ENCODE peak calls at places on chromosome 12, in nine cellular contexts. I is lung, W is heart left ventricle, M is pancreas, K is heart right ventricle, L is right lobe of liver, A is uterus, J is transverse colon, R is psoas muscle. U is an unnamed sample.
A peak's percentile ranks its signal among the peaks of the same experiment; 100 is the strongest.

GRCh38 chr12:68403296-68403695 is 71.1 kb upstream of the MDM1 start:
- DNase-seq in I (no peak), W (no peak), M (no peak), K (no peak), L (no peak), A (no peak), J (no peak), R (no peak), U (no peak)

GRCh38 chr12:53299101-53299453 is 418 bp upstream of the MYG1 start:
- DNase-seq in I (peak; percentile 35), W (no peak), M (no peak), K (no peak), L (no peak), A (no peak), J (no peak), R (no peak), U (peak; percentile 50)

GRCh38 chr12:533718-534117 is 74.0 kb downstream of the B4GALNT3 start:
- DNase-seq in I (no peak), W (no peak), M (no peak), K (no peak), L (no peak), A (no peak), J (no peak), R (no peak), U (no peak)

GRCh38 chr12:62123721-62124203 is 136.4 kb upstream of the USP15 start:
- DNase-seq in I (no peak), W (no peak), M (no peak), K (no peak), L (no peak), A (no peak), J (peak; percentile 15), R (no peak), U (peak; percentile 36)

GRCh38 chr12:24111101-24111500 is 161.6 kb upstream of the SOX5 start:
- DNase-seq in I (no peak), W (no peak), M (no peak), K (no peak), L (no peak), A (no peak), J (no peak), R (no peak), U (no peak)

GRCh38 chr12:113133036-113133435 is 2.5 kb downstream of the RASAL1 start:
- DNase-seq in I (no peak), W (no peak), M (no peak), K (no peak), L (no peak), A (no peak), J (no peak), R (no peak), U (no peak)

GRCh38 chr12:118357327-118358007 is 15.2 kb downstream of the TAOK3 start:
- DNase-seq in I (peak; percentile 46), W (no peak), M (no peak), K (no peak), L (no peak), A (peak; percentile 37), J (peak; percentile 52), R (no peak), U (no peak)

GRCh38 chr12:113142173-113142885 is 6.8 kb upstream of the RASAL1 start:
- DNase-seq in I (no peak), W (peak; percentile 63), M (no peak), K (peak; percentile 38), L (peak; percentile 52), A (no peak), J (peak; percentile 77), R (no peak), U (no peak)

GRCh38 chr12:116880817-116881324 is 370 bp downstream of the HRK start:
- DNase-seq in I (no peak), W (peak; percentile 55), M (peak; percentile 82), K (peak; percentile 28), L (no peak), A (no peak), J (peak; percentile 24), R (no peak), U (peak; percentile 54)

GRCh38 chr12:124542021-124542941 is 25.1 kb downstream of the NCOR2 start:
- DNase-seq in I (no peak), W (no peak), M (no peak), K (no peak), L (no peak), A (no peak), J (no peak), R (no peak), U (no peak)

GRCh38 chr12:5965950-5966383 is 20.9 kb upstream of the ANO2 start:
- DNase-seq in I (no peak), W (peak; percentile 51), M (peak; percentile 80), K (peak; percentile 44), L (peak; percentile 65), A (no peak), J (peak; percentile 40), R (no peak), U (no peak)

GRCh38 chr12:47997321-47997720 is 7.0 kb downstream of the COL2A1 start:
- DNase-seq in I (no peak), W (no peak), M (no peak), K (no peak), L (peak; percentile 74), A (no peak), J (no peak), R (no peak), U (no peak)

GRCh38 chr12:47999816-48000215 is 4.5 kb downstream of the COL2A1 start:
- DNase-seq in I (no peak), W (no peak), M (no peak), K (no peak), L (no peak), A (no peak), J (no peak), R (no peak), U (no peak)

GRCh38 chr12:47992776-47993175 is 11.5 kb downstream of the COL2A1 start:
- DNase-seq in I (no peak), W (no peak), M (no peak), K (no peak), L (no peak), A (no peak), J (no peak), R (no peak), U (no peak)

GRCh38 chr12:47993491-47993890 is 10.8 kb downstream of the COL2A1 start:
- DNase-seq in I (no peak), W (no peak), M (no peak), K (no peak), L (no peak), A (no peak), J (no peak), R (no peak), U (no peak)

DNA sequence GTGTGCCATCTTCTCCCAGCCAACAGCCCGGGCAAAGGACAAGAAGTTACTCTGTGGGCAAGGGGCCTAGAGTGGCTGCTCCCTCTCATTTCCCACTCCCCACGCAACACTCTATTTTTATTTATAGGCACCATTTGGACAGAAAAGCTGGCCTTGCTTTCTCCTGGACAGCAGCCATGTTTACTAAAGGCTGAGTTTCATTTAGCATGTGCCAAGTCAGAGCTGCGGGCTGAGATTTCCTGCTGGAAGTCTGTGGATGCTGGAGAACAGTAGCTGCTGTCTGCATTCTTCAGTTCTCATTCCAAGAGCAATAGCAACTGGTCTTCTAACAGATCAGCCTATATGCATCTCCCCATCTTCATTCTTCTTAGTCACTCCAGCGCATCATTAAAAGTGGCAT is 8.3 kb downstream of the COL2A1 start:
- DNase-seq in I (no peak), W (no peak), M (no peak), K (no peak), L (peak; percentile 54), A (no peak), J (no peak), R (no peak), U (no peak)
- H3K27me3 ChIP-seq in I (no peaks in the 10 kb centered on the region), W (peaks cover 4% of the 10 kb centered on the region), M (no peaks in the 10 kb centered on the region), K (peaks cover 23% of the 10 kb centered on the region), L (no peaks in the 10 kb centered on the region), A (no peaks in the 10 kb centered on the region), J (peaks cover 41% of the 10 kb centered on the region), R (no peaks in the 10 kb centered on the region), U (no peaks in the 10 kb centered on the region)

GRCh38 chr12:31985832-31986231 is 26.6 kb downstream of the RESF1 start:
- DNase-seq in I (no peak), W (no peak), M (no peak), K (no peak), L (no peak), A (no peak), J (no peak), R (no peak), U (no peak)
- H3K9me3 ChIP-seq in I (no peaks in the 10 kb centered on the region), W (no peaks in the 10 kb centered on the region), M (no peaks in the 10 kb centered on the region), K (peaks cover 22% of the 10 kb centered on the region), L (no peaks in the 10 kb centered on the region), A (no peaks in the 10 kb centered on the region), J (peaks cover 10% of the 10 kb centered on the region), R (no peaks in the 10 kb centered on the region), U (peaks cover 72% of the 10 kb centered on the region)

DNA sequence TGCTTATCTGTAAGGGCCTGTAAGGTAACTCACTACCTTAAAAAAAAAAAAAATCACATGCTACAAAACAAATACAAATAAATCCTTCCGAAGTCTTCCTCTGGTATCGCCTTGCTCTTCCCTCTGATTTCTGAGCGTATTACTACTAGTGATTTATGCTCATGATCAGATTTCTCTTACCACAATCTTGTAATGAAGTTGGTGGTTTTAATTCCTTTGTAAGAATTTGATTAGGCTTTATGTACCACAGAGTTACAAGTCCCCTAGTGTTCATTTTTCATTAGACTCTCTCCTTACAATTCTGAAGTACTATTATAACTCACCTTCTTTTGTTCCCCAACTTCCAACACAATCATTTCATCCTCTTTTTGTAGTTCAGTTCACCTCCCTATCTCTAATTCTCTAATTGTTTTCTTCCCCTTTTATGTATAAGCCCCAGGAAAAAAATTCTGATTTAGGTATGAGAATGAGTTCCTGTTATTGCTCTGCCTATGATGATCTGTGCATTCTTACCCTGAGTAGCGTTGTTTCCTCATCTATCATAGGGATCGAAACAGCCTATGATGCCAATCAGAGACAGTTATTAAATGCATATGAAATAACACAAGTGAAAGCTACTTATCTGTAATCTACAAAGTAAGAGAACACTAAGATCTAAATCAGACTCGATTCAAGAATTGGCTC is 81.5 kb downstream of the EPS8 start:
- DNase-seq in I (no peak), W (no peak), M (no peak), K (no peak), L (no peak), A (no peak), J (no peak), R (no peak), U (no peak)
- H3K4me1 ChIP-seq in I (no peaks in the 10 kb centered on the region), W (peaks cover 52% of the 10 kb centered on the region), M (peaks cover 25% of the 10 kb centered on the region), K (no peaks in the 10 kb centered on the region), L (peaks cover 54% of the 10 kb centered on the region), A (peaks cover 3% of the 10 kb centered on the region), J (peaks cover 10% of the 10 kb centered on the region), R (no peaks in the 10 kb centered on the region), U (peaks cover 13% of the 10 kb centered on the region)

GRCh38 chr12:3727354-3727753 is 25.6 kb downstream of the CRACR2A start:
- DNase-seq in I (no peak), W (no peak), M (no peak), K (no peak), L (no peak), A (no peak), J (no peak), R (no peak), U (no peak)

GRCh38 chr12:3727877-3728632 is 24.9 kb downstream of the CRACR2A start:
- DNase-seq in I (no peak), W (no peak), M (no peak), K (no peak), L (no peak), A (no peak), J (no peak), R (no peak), U (no peak)

GRCh38 chr12:3726455-3726854 is 26.5 kb downstream of the CRACR2A start:
- DNase-seq in I (no peak), W (no peak), M (no peak), K (no peak), L (no peak), A (no peak), J (no peak), R (no peak), U (no peak)

GRCh38 chr12:3730111-3730510 is 22.8 kb downstream of the CRACR2A start:
- DNase-seq in I (no peak), W (no peak), M (no peak), K (no peak), L (no peak), A (no peak), J (no peak), R (no peak), U (no peak)

GRCh38 chr12:3728686-3729085 is 24.2 kb downstream of the CRACR2A start:
- DNase-seq in I (peak; percentile 36), W (no peak), M (no peak), K (no peak), L (no peak), A (no peak), J (no peak), R (no peak), U (no peak)
- H3K27me3 ChIP-seq in I (no peaks in the 10 kb centered on the region), W (no peaks in the 10 kb centered on the region), M (no peaks in the 10 kb centered on the region), K (no peaks in the 10 kb centered on the region), L (no peaks in the 10 kb centered on the region), A (no peaks in the 10 kb centered on the region), J (no peaks in the 10 kb centered on the region), R (no peaks in the 10 kb centered on the region), U (no peaks in the 10 kb centered on the region)

U was measured in Caco-2.